ENCODE peak calls at places on chromosomes 13 and 19, in six cellular contexts. Z, F, U, B, J and R are unnamed samples.

GRCh38 chr13:110387451-110388140 is 80.5 kb downstream of the COL4A2 start:
- DNase-seq in J (no peak), B (no peak), Z (no peak), U (no peak), F (peak; percentile 46), R (peak; percentile 75)

GRCh38 chr13:98301721-98302120 is 124.7 kb upstream of the RNF113B start:
- DNase-seq in Z (no peak), U (no peak), B (no peak), F (no peak), J (no peak), R (no peak)

GRCh38 chr13:95233026-95233635 is 68.1 kb downstream of the ABCC4 start:
- DNase-seq in B (no peak), J (no peak), F (no peak), Z (no peak), U (no peak), R (no peak)

GRCh38 chr13:98877466-98877865 is 100.4 kb downstream of the DOCK9 start:
- DNase-seq in B (no peak), Z (no peak), J (no peak), F (no peak), U (no peak), R (no peak)

GRCh38 chr19:54316746-54317107 is 3.8 kb upstream of the LILRA5 start:
- DNase-seq in U (no peak), J (peak; percentile 78), B (no peak), F (no peak), Z (no peak), R (no peak)

GRCh38 chr13:108419768-108420167 is 150.2 kb downstream of the TNFSF13B start:
- DNase-seq in U (no peak), F (no peak), J (no peak), Z (no peak), B (no peak), R (no peak)

GRCh38 chr13:100512422-100512821 is 76.2 kb downstream of the GGACT start:
- DNase-seq in Z (no peak), J (no peak), U (no peak), B (no peak), F (no peak), R (no peak)

GRCh38 chr19:7833225-7834156 is 3.5 kb downstream of the EVI5L start:
- DNase-seq in Z (peak; percentile 34), B (no peak), F (peak; percentile 60), U (peak; percentile 93), J (peak; percentile 92), R (no peak)

GRCh38 chr19:28402701-28403290 is 810.2 kb downstream of the UQCRFS1 start:
- DNase-seq in J (no peak), F (no peak), U (no peak), B (no peak), Z (no peak), R (no peak)

GRCh38 chr19:6476155-6476895 is 5.3 kb downstream of the DENND1C start:
- DNase-seq in F (peak; percentile 98), Z (no peak), J (peak; percentile 93), B (no peak), U (peak; percentile 87), R (peak; percentile 33)

GRCh38 chr13:48304132-48304876 is 753 bp downstream of the RB1 start:
- DNase-seq in Z (no peak), B (no peak), U (peak; percentile 34), F (peak; percentile 59), J (peak; percentile 48), R (peak; percentile 52)

GRCh38 chr19:13027031-13027430 is 31.8 kb downstream of the NFIX start:
- DNase-seq in Z (no peak), U (no peak), F (no peak), J (no peak), B (no peak), R (no peak)

GRCh38 chr19:13024958-13025653 is 29.8 kb downstream of the NFIX start:
- DNase-seq in U (no peak), F (peak; percentile 45), B (no peak), J (peak; percentile 62), Z (no peak), R (peak; percentile 59)

GRCh38 chr19:13025819-13026477 is 30.7 kb downstream of the NFIX start:
- DNase-seq in U (no peak), B (no peak), J (no peak), F (no peak), Z (no peak), R (no peak)

GRCh38 chr19:13027557-13027956 is 32.3 kb downstream of the NFIX start:
- DNase-seq in J (no peak), B (no peak), Z (no peak), F (no peak), U (no peak), R (no peak)

GRCh38 chr19:13026478-13026999 is 31.3 kb downstream of the NFIX start:
- DNase-seq in Z (no peak), J (no peak), F (no peak), U (peak; percentile 68), B (no peak), R (no peak)
- H3K4me1 ChIP-seq in Z (peaks cover 2% of the 10 kb centered on the region), J (peaks cover 80% of the 10 kb centered on the region), F (peaks cover 13% of the 10 kb centered on the region), U (peaks cover 85% of the 10 kb centered on the region), B (peaks cover 14% of the 10 kb centered on the region), R (peaks cover 32% of the 10 kb centered on the region)

DNA sequence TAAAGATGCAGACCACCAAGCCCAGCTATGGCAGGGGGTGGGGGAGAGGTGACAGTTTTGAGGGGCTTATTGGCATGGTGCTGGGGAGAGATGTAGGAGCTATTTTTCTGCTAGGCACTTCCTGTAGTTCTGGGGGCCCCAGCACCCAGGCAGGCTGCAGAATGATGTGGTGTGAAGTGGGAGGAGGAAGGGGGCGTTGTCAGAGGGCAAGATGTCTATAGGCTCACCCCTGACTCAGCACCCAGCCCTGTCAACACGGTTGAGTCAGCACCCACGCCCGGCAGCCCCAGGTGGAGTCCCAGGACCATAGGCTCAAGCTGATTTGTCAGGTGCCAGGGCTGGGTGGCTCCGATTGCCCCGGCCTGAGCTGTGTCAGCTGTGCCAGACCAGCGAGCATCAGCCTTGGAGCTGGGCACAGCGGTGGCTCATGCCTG is 5.8 kb downstream of the KLF2 start:
- DNase-seq in B (peak; percentile 63), J (peak; percentile 88), Z (no peak), U (peak; percentile 88), F (peak; percentile 75), R (peak; percentile 65)
- TF ChIP-seq POLR2A in B (no peak), J (no peak), Z (no peak), U (no peak), F (no peak), R (peak; percentile 14)

GRCh38 chr19:38210458-38210987 is 13.5 kb downstream of the DPF1 start:
- DNase-seq in F (no peak), U (no peak), J (no peak), B (no peak), Z (peak; percentile 19), R (peak; percentile 89)
- H3K27ac ChIP-seq in F (peak overlapping the region; percentile 59), U (peak overlapping the region; percentile 66), J (no peak overlapping the region), B (peak overlapping the region; percentile 27), Z (peak overlapping the region; percentile 73), R (no peak overlapping the region)

DNA sequence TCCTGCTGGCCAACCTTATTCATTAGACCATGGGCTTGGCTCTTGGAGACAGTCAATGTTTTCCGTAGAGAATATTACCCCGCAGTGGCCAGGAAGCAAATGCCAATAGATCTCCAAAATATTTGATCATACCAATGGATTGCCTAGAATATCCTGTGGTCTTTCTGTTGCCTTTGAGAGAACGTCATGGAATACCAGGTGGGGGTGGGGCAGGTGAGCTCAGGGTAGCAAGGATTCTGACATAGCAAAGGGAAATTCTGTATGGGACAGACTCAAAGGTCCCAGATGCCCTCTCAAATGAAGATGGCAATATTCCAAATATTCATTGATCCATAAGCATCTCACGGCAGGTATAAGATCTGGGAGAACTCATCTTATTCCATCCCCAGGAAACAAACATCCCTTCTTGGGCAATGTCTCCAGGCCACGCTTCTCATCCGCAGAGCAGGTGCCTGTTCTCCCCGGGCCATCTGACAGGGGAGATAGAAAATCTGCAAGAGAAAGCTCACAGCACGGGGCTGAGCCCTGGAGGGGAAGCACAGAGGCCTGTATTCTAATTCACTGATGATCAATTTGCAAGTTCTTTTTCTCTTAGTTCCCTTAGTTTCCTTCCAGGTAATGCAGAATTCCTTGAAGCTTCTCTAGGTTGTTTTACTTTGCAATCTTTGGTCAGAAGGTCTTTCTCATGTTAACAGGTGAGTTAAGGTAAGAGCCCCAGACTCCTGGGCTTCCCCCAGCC is 69.6 kb upstream of the TSHZ3 start:
- DNase-seq in U (no peak), B (no peak), J (no peak), F (no peak), Z (no peak), R (no peak)
- H3K4me1 ChIP-seq in U (no peaks in the 10 kb centered on the region), B (no peaks in the 10 kb centered on the region), J (no peaks in the 10 kb centered on the region), F (no peaks in the 10 kb centered on the region), Z (no peaks in the 10 kb centered on the region), R (peaks cover 1% of the 10 kb centered on the region)

GRCh38 chr19:16896913-16897571 is 8.2 kb downstream of the F2RL3 start:
- DNase-seq in Z (peak; percentile 89), F (peak; percentile 97), J (peak; percentile 88), U (peak; percentile 96), B (peak; percentile 98), R (peak; percentile 97)

GRCh38 chr19:16897572-16898056 is 8.8 kb downstream of the F2RL3 start:
- DNase-seq in B (no peak), U (peak; percentile 53), Z (no peak), F (peak; percentile 89), J (no peak), R (no peak)

GRCh38 chr19:16895467-16896097 is 6.8 kb downstream of the F2RL3 start:
- DNase-seq in U (no peak), J (no peak), B (no peak), Z (no peak), F (no peak), R (peak; percentile 82)

GRCh38 chr19:16898306-16899015 is 9.7 kb downstream of the F2RL3 start:
- DNase-seq in B (no peak), U (no peak), J (no peak), F (no peak), Z (no peak), R (no peak)

DNA sequence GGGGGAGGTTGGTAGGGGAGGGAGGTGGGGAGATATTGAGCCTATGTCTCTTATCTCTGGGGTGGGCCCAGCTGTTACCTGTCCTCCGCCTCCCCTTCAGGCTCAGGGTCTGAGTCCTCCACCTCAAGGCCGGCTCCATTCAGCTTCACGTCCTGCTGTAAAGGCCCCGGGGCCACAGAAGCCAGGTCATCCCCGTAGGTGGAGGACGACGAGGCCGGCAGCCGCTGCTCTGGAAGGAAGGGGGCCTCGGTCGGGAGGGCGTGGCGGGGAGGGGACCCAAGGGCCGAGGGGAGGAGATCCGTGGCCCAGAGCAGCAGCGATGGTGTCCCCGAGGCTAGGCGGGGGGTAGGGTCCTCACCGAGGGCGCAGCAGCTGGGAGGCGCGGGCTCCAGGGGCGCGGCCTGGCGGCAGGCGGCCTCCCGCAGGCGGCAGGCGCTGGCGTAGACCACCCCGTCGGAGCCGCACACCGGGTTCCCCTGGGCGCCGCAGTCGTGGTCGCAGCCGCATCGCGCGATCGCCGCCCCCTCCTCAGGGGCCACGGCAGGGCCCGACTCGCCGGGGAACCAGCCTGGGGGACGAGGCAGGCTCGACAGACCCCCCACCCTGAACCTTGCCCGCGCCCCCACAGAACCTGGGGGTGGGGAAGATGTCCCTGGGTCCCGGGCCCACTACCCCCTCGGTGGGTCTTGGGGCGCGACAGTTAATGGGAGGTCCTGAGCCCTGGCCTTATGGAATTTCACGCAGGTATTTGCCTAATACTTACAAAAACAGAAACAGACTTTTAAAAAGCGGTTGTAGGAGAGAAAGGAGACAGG is 7.5 kb downstream of the F2RL3 start:
- DNase-seq in J (no peak), U (no peak), Z (no peak), B (no peak), F (no peak), R (peak; percentile 78)
- TF ChIP-seq POLR2A in J (peak; percentile 42), U (no peak), Z (no peak), B (no peak), F (peak; percentile 49), R (no peak)